ENCODE peak calls at places on chromosomes 1 and 21, in ten cellular contexts. R, S, C, Z, D, B, K, M, T and Q are unnamed samples.

GRCh38 chr1:55506686-55507577 is 291.8 kb upstream of the USP24 start:
- DNase-seq in S (no peak), M (no peak), C (no peak), B (no peak), T (peak; percentile 44), K (no peak), Z (no peak), R (no peak), D (no peak), Q (no peak)

GRCh38 chr1:160113407-160113806 is 2.2 kb upstream of the ATP1A2 start:
- DNase-seq in B (no peak), T (no peak), Z (no peak), K (no peak), R (peak; percentile 68), M (no peak), D (no peak), S (no peak), C (no peak), Q (no peak)

GRCh38 chr1:92087542-92087941 is 7.4 kb downstream of the BTBD8 start:
- DNase-seq in T (no peak), Z (no peak), B (no peak), D (no peak), R (no peak), K (no peak), S (no peak), M (no peak), C (no peak), Q (no peak)

GRCh38 chr1:151184211-151184610 is 5.8 kb downstream of the VPS72 start:
- DNase-seq in M (no peak), T (no peak), B (no peak), C (no peak), S (no peak), Z (no peak), D (no peak), K (no peak), R (no peak), Q (no peak)

GRCh38 chr1:83857108-83857507 is 141.8 kb downstream of the TTLL7 start:
- DNase-seq in B (no peak), C (no peak), T (no peak), D (no peak), M (no peak), K (no peak), S (no peak), R (no peak), Z (no peak), Q (no peak)

GRCh38 chr1:18871401-18872070 is 12.1 kb upstream of the TAS1R2 start:
- DNase-seq in K (no peak), R (no peak), T (no peak), B (no peak), M (no peak), D (no peak), S (no peak), Z (no peak), C (no peak), Q (no peak)

GRCh38 chr1:16088996-16089395 is 15.5 kb upstream of the FAM131C start:
- DNase-seq in T (no peak), R (peak; percentile 54), B (no peak), M (no peak), D (no peak), K (peak; percentile 34), S (no peak), Z (no peak), C (no peak), Q (no peak)

GRCh38 chr1:7915826-7916225 is 24.8 kb downstream of the TNFRSF9 start:
- DNase-seq in M (no peak), R (no peak), K (no peak), Z (no peak), T (no peak), B (no peak), S (no peak), C (no peak), D (no peak), Q (no peak)

DNA sequence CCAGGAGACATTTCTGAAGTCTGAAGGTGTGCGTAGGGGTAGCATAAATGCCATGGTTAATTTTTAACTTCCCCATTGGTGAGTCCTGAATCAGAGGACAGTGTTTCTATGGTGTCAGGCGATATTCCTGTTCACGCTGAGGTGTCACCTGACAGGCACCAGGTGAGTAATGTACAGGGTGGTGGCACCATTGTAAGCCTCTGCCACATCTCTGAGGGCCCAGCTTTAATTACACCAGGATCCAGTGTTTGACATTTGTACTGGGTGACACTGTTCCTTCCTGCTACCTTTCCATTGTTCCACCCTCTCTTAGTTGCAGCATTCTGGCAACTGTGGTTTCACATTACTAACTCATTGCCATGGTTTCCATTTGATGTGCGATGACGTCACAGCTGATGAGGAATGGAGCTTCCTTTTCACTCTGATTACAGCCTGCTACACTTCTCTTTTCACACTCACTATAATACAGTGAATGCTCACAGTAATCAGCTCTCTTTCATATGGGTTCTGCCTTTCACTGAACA is 40.6 kb upstream of the MARK1 start:
- DNase-seq in K (no peak), T (no peak), D (no peak), C (no peak), Z (no peak), B (no peak), M (no peak), S (no peak), R (no peak), Q (no peak)
- H3K27ac ChIP-seq in K (no peak overlapping the region), T (no peak overlapping the region), D (no peak overlapping the region), C (no peak overlapping the region), Z (no peak overlapping the region), B (no peak overlapping the region), M (no peak overlapping the region), S (no peak overlapping the region), R (no peak overlapping the region), Q (no peak overlapping the region)

GRCh38 chr1:114037503-114037890 is 58.2 kb downstream of the OLFML3 start:
- DNase-seq in T (no peak), C (no peak), R (peak; percentile 63), D (no peak), S (no peak), B (no peak), Z (no peak), K (no peak), M (no peak), Q (no peak)
- H3K4me3 ChIP-seq in T (no peak overlapping the region), C (no peak overlapping the region), R (no peak overlapping the region), D (no peak overlapping the region), S (no peak overlapping the region), B (no peak overlapping the region), Z (no peak overlapping the region), K (no peak overlapping the region), M (no peak overlapping the region), Q (no peak overlapping the region)

GRCh38 chr1:204970897-204971296 is 72.1 kb upstream of the CNTN2 start:
- DNase-seq in D (no peak), C (no peak), S (no peak), Z (no peak), R (no peak), B (no peak), K (no peak), M (no peak), T (no peak), Q (no peak)

GRCh38 chr1:204974326-204974725 is 68.7 kb upstream of the CNTN2 start:
- DNase-seq in K (no peak), S (no peak), D (no peak), C (no peak), R (peak; percentile 70), T (no peak), Z (no peak), B (no peak), M (no peak), Q (no peak)

GRCh38 chr1:204973449-204973848 is 69.6 kb upstream of the CNTN2 start:
- DNase-seq in R (no peak), M (no peak), B (no peak), D (no peak), Z (no peak), C (no peak), S (no peak), K (no peak), T (no peak), Q (no peak)

GRCh38 chr1:204971700-204972336 is 71.2 kb upstream of the CNTN2 start:
- DNase-seq in S (no peak), B (no peak), D (no peak), C (no peak), R (no peak), M (no peak), K (no peak), Z (no peak), T (peak; percentile 61), Q (no peak)

DNA sequence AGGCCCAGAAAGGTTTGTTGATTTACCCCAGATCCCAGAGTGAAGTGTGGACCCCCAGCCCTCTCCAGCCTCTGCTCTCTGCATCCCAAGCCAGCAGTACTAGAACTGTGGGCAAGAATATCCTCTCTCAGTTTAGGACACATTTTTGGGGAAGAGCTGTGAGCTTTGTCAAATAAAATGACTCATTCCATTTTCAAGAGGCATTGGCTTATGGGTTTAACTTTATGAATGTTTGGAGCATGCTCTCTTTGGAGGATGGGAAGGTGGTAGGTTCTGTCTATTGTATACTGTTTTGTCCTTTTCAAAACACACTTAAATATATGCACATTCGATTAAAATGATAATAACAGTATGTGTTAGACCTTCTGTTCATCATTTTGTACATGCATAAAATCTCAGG is 70.6 kb upstream of the CNTN2 start:
- DNase-seq in T (no peak), K (no peak), Z (no peak), B (no peak), R (no peak), M (no peak), C (no peak), S (no peak), D (no peak), Q (no peak)
- TF ChIP-seq CTCF in T (no peak), K (no peak), Z (no peak), B (no peak), R (no peak), M (no peak), C (no peak), S (no peak), D (no peak), Q (no peak)

GRCh38 chr21:32299695-32300094 is 1.0 kb downstream of the MRAP start:
- DNase-seq in B (no peak), S (no peak), M (no peak), T (no peak), C (no peak), Z (no peak), R (no peak), K (no peak), D (no peak), Q (no peak)

GRCh38 chr21:32297449-32297848 is 1.2 kb upstream of the MRAP start:
- DNase-seq in K (no peak), T (no peak), M (no peak), Z (no peak), D (no peak), C (no peak), B (no peak), R (no peak), S (no peak), Q (no peak)

GRCh38 chr21:32298148-32298559 is 501 bp upstream of the MRAP start:
- DNase-seq in T (no peak), S (no peak), D (no peak), C (no peak), K (no peak), M (no peak), Z (no peak), R (no peak), B (no peak), Q (no peak)

GRCh38 chr21:32300117-32300681 is 1.5 kb downstream of the MRAP start:
- DNase-seq in M (no peak), K (no peak), S (no peak), T (no peak), B (no peak), C (no peak), Z (no peak), D (no peak), R (no peak), Q (no peak)

DNA sequence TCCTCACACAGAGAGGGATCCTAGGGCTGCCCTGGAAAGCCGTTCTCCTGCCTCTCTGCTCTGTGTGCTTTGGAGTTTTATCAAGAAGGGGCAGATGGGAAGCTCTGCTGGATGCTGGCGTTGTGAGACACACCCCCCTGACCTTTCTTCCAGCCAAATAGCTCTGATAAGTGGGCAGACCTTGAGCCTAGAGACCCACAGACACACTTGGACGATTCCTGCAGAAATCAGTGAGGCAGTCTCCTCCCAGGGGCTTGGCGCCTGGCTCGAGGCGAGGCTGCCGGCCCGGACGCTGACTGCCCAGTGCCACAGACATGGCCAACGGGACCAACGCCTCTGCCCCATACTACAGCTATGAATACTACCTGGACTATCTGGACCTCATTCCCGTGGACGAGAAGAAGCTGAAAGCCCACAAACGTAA is at the start of gene MRAP:
- DNase-seq in T (no peak), B (no peak), D (no peak), R (no peak), Z (no peak), M (no peak), K (no peak), C (no peak), S (no peak), Q (no peak)
- H3K27ac ChIP-seq in T (no peak within 1 kb of the TSS), B (no peak within 1 kb of the TSS), D (no peak within 1 kb of the TSS), R (no peak within 1 kb of the TSS), Z (no peak within 1 kb of the TSS), M (no peak within 1 kb of the TSS), K (no peak within 1 kb of the TSS), C (peak within 1 kb of the TSS; percentile 9), S (no peak within 1 kb of the TSS), Q (no peak within 1 kb of the TSS)